ENCODE peak calls at places on chromosomes 7 and 10, in five cellular contexts. Q is Panc1, I is fibroblast of mammary gland, V is adipocyte, A is C1 segment of cervical spinal cord. F is an unnamed sample.

GRCh38 chr10:42640610-42641229 is 2.4 kb upstream of the ZNF33B start:
- DNase-seq in Q (no peak), I (no peak), V (no peak), A (no peak), F (no peak)

GRCh38 chr10:123614888-123615287 is 51.3 kb upstream of the GPR26 start:
- DNase-seq in Q (no peak), I (peak; percentile 38), V (peak; percentile 78), A (no peak), F (no peak)

GRCh38 chr10:30803901-30804322 is 174.4 kb upstream of the LYZL2 start:
- DNase-seq in Q (no peak), I (peak; percentile 99), V (peak; percentile 94), A (no peak), F (peak; percentile 100)

GRCh38 chr7:142438235-142438922 is 180.5 kb upstream of the PRSS58 start:
- DNase-seq in Q (no peak), I (peak; percentile 64), V (peak; percentile 35), A (no peak), F (no peak)

GRCh38 chr10:48287417-48288391 is 13.2 kb upstream of the FRMPD2 start:
- DNase-seq in Q (no peak), I (no peak), V (no peak), A (peak; percentile 42), F (no peak)

GRCh38 chr10:7337431-7338171 is 73.2 kb downstream of the SFMBT2 start:
- DNase-seq in Q (no peak), I (no peak), V (no peak), A (no peak), F (no peak)

GRCh38 chr10:124558901-124559321 is 97.3 kb downstream of the LHPP start:
- DNase-seq in Q (no peak), I (peak; percentile 29), V (peak; percentile 28), A (no peak), F (no peak)

GRCh38 chr10:491667-492424 is 197.6 kb downstream of the DIP2C start:
- DNase-seq in Q (no peak), I (no peak), V (no peak), A (no peak), F (no peak)

GRCh38 chr10:124294811-124295770 is 123.6 kb downstream of the OAT start:
- DNase-seq in Q (no peak), I (no peak), V (no peak), A (peak; percentile 95), F (no peak)

GRCh38 chr7:139871276-139871675 is 42.2 kb downstream of the TBXAS1 start:
- DNase-seq in Q (no peak), I (peak; percentile 94), V (peak; percentile 4), A (no peak), F (peak; percentile 73)

GRCh38 chr10:12602557-12602956 is 253.2 kb downstream of the CAMK1D start:
- DNase-seq in Q (no peak), I (no peak), V (no peak), A (no peak), F (no peak)

GRCh38 chr7:119482209-119482608 is 790.8 kb upstream of the KCND2 start:
- DNase-seq in Q (no peak), I (peak; percentile 25), V (peak; percentile 21), A (no peak), F (peak; percentile 12)

GRCh38 chr10:126207313-126207771 is 180.9 kb downstream of the ADAM12 start:
- DNase-seq in Q (no peak), I (peak; percentile 81), V (peak; percentile 53), A (no peak), F (peak; percentile 75)

GRCh38 chr10:59991661-59992060 is 85.3 kb upstream of the CCDC6 start:
- DNase-seq in Q (no peak), I (peak; percentile 91), V (no peak), A (no peak), F (peak; percentile 7)

GRCh38 chr7:83155407-83155806 is 7.3 kb downstream of the PCLO start:
- DNase-seq in Q (no peak), I (no peak), V (no peak), A (no peak), F (no peak)

GRCh38 chr7:70694909-70695803 is 436.8 kb upstream of the GALNT17 start:
- DNase-seq in Q (no peak), I (no peak), V (peak; percentile 57), A (no peak), F (peak; percentile 3)

GRCh38 chr7:142941541-142941940 is 2.3 kb downstream of the LLCFC1 start:
- DNase-seq in Q (no peak), I (no peak), V (no peak), A (no peak), F (no peak)

F was measured in fibroblast of gingiva.